ENCODE peak calls at places on chromosomes 4 and X, in four cellular contexts. C, R, M and N are unnamed samples.

GRCh38 chr4:128940966-128941365 is 131.5 kb downstream of the JADE1 start:
- DNase-seq in M (no peak), C (no peak), R (no peak), N (no peak)

GRCh38 chr4:168710353-168710946 is 213.6 kb downstream of the PALLD start:
- DNase-seq in R (no peak), M (no peak), C (peak), N (peak)

GRCh38 chr4:75995727-75996126 is 5.0 kb upstream of the SDAD1 start:
- DNase-seq in M (peak), R (no peak), C (peak), N (peak)

GRCh38 chr4:124432500-124432899 is 280.0 kb downstream of the ANKRD50 start:
- DNase-seq in R (no peak), C (peak), M (no peak), N (peak)

GRCh38 chrX:39063702-39064101 is 262.4 kb downstream of the MID1IP1 start:
- DNase-seq in R (no peak), M (no peak), C (no peak), N (no peak)

GRCh38 chr4:49221209-49221608 is 235.1 kb downstream of the CWH43 start:
- DNase-seq in R (no peak), M (no peak), C (no peak), N (no peak)

GRCh38 chr4:40367451-40367850 is 32.3 kb downstream of the CHRNA9 start:
- DNase-seq in M (no peak), C (no peak), R (no peak), N (no peak)

GRCh38 chr4:144989306-144989705 is 108.7 kb downstream of the ANAPC10 start:
- DNase-seq in M (no peak), R (no peak), C (no peak), N (no peak)

GRCh38 chrX:23883737-23884354 is 23.9 kb downstream of the APOO start:
- DNase-seq in C (peak), M (no peak), R (no peak), N (no peak)

GRCh38 chr4:182354867-182355266 is 111.7 kb downstream of the TENM3 start:
- DNase-seq in R (no peak), C (no peak), M (no peak), N (peak)

GRCh38 chrX:49309401-49309981 is 6.0 kb downstream of the GAGE10 start:
- DNase-seq in R (no peak), C (peak), M (no peak), N (no peak)

GRCh38 chr4:87783781-87784180 is 15.6 kb upstream of the IBSP start:
- DNase-seq in C (no peak), M (no peak), R (no peak), N (peak)

GRCh38 chr4:20603671-20604313 is 96.5 kb upstream of the PACRGL start:
- DNase-seq in R (no peak), C (peak), M (no peak), N (peak)

GRCh38 chrX:21383546-21383945 is 9.3 kb downstream of the CNKSR2 start:
- DNase-seq in M (no peak), R (no peak), C (no peak), N (no peak)

GRCh38 chr4:3630136-3630933 is 98.1 kb upstream of the LRPAP1 start:
- DNase-seq in M (no peak), R (no peak), C (no peak), N (no peak)

GRCh38 chrX:2679534-2680485 is 11.3 kb upstream of the CD99 start:
- DNase-seq in C (no peak), M (no peak), R (no peak), N (no peak)

GRCh38 chrX:143837444-143837843 is 46.4 kb upstream of the UBE2NL start:
- DNase-seq in R (no peak), C (no peak), M (no peak), N (no peak)

GRCh38 chr4:141054446-141054845 is 78.8 kb downstream of the RNF150 start:
- DNase-seq in R (no peak), C (no peak), M (no peak), N (no peak)

GRCh38 chrX:25206761-25207160 is 191.0 kb upstream of the ARX start:
- DNase-seq in R (no peak), M (no peak), C (peak), N (no peak)
- TF ChIP-seq CTCF in R (no peak), M (no peak), C (no peak), N (no peak)

GRCh38 chrX:723781-724180 is 93.2 kb downstream of the SHOX start:
- DNase-seq in C (peak), R (no peak), M (no peak), N (no peak)
- TF ChIP-seq CTCF in C (no peak), R (no peak), M (no peak), N (no peak)

GRCh38 chr4:7656244-7656800 is 221.6 kb upstream of the PSAPL1 start:
- DNase-seq in M (no peak), R (no peak), C (no peak), N (no peak)
- TF ChIP-seq CTCF in M (no peak), R (no peak), C (no peak), N (no peak)

GRCh38 chr4:132332932-132333722 is 816.0 kb upstream of the PCDH10 start:
- DNase-seq in C (peak), M (peak), R (no peak), N (no peak)
- TF ChIP-seq CTCF in C (peak), M (peak), R (no peak), N (no peak)